ENCODE peak calls at places on chromosome X, in seven cellular contexts. K, Y, S, T, R, F and M are unnamed samples. For H3K27me3 and H3K36me3, the result is how much of the 10 kb centered on the place peaks cover.

GRCh38 chrX:144637731-144638130 is 609.6 kb upstream of the SPANXN1 start:
- DNase-seq in K (no peak), Y (no peak), S (no peak), T (no peak), R (no peak), F (no peak), M (no peak)

GRCh38 chrX:44872319-44872816 is 620 bp upstream of the KDM6A start:
- DNase-seq in K (peak), Y (peak), S (no peak), T (no peak), R (no peak), F (peak), M (peak)

GRCh38 chrX:19684265-19684664 is 169.0 kb upstream of the MAP3K15 start:
- DNase-seq in K (no peak), Y (no peak), S (no peak), T (no peak), R (no peak), F (no peak), M (no peak)

GRCh38 chrX:9312922-9313867 is 151.7 kb upstream of the TBL1X start:
- DNase-seq in K (peak), Y (no peak), S (peak), T (no peak), R (peak), F (peak), M (peak)

GRCh38 chrX:9207142-9207541 is 173.2 kb upstream of the FAM9B start:
- DNase-seq in K (no peak), Y (peak), S (no peak), T (no peak), R (no peak), F (peak), M (peak)

GRCh38 chrX:54891573-54891972 is 29.1 kb upstream of the TRO start:
- DNase-seq in K (peak), Y (peak), S (peak), T (peak), R (no peak), F (peak), M (peak)

GRCh38 chrX:34656842-34657780 is at the start of gene TMEM47:
- DNase-seq in K (peak), Y (peak), S (peak), T (peak), R (peak), F (peak), M (peak)

GRCh38 chrX:49230500-49231232 is 2.5 kb downstream of the CACNA1F start:
- DNase-seq in K (peak), Y (no peak), S (peak), T (peak), R (peak), F (peak), M (peak)

GRCh38 chrX:65690057-65690855 is 22.8 kb downstream of the MSN start:
- DNase-seq in K (no peak), Y (peak), S (no peak), T (no peak), R (no peak), F (peak), M (no peak)

DNA sequence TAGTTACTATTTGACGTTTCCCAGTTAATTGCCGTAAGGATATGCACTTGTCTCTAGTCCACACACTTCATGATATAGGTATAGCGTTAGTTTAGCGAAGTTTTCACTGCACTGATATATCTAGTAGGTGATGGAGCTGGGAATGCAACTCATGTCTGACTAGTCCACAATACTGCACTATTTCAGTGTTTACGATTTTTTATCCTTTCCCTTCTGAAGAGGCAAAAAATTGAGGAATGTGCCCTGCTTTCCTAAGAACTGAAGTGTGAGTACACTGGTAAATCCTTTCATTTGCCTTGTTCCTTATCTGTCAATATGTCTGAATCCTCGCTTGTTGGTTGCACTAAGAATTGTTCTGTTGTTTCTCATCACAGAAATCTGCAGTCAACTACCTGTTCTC is 1.0 kb downstream of the RPL36A start:
- DNase-seq in K (no peak), Y (no peak), S (no peak), T (no peak), R (no peak), F (no peak), M (no peak)
- H3K4me3 ChIP-seq in K (peak), Y (peak), S (peak), T (peak), R (peak), F (no peak), M (peak)

GRCh38 chrX:13985697-13986435 is 43.8 kb downstream of the GEMIN8 start:
- DNase-seq in K (no peak), Y (no peak), S (no peak), T (no peak), R (no peak), F (no peak), M (no peak)
- H3K27me3 ChIP-seq in K (under half), Y (under half), S (under half), T (under half), R (under half), F (under half), M (under half)

DNA sequence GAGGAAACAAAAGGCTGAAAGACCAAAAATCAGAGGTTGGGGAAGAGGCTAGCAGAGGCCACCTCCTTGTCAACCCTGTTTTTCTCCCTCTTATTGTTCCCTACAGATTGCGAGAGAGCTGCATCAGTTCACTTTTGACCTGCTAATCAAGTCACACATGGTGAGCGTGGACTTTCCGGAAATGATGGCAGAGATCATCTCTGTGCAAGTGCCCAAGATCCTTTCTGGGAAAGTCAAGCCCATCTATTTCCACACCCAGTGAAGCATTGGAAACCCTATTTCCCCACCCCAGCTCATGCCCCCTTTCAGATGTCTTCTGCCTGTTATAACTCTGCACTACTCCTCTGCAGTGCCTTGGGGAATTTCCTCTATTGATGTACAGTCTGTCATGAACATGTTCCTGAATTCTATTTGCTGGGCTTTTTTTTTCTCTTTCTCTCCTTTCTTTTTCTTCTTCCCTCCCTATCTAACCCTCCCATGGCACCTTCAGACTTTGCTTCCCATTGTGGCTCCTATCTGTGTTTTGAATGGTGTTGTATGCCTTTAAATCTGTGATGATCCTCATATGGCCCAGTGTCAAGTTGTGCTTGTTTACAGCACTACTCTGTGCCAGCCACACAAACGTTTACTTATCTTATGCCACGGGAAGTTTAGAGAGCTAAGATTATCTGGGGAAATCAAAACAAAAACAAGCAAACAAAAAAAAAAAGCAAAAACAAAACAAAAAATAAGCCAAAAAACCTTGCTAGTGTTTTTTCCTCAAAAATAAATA is 179.9 kb downstream of the AR start:
- DNase-seq in K (no peak), Y (no peak), S (no peak), T (no peak), R (no peak), F (no peak), M (no peak)
- H3K36me3 ChIP-seq in K (under half), Y (under half), S (under half), T (under half), R (under half), F (under half), M (under half)

DNA sequence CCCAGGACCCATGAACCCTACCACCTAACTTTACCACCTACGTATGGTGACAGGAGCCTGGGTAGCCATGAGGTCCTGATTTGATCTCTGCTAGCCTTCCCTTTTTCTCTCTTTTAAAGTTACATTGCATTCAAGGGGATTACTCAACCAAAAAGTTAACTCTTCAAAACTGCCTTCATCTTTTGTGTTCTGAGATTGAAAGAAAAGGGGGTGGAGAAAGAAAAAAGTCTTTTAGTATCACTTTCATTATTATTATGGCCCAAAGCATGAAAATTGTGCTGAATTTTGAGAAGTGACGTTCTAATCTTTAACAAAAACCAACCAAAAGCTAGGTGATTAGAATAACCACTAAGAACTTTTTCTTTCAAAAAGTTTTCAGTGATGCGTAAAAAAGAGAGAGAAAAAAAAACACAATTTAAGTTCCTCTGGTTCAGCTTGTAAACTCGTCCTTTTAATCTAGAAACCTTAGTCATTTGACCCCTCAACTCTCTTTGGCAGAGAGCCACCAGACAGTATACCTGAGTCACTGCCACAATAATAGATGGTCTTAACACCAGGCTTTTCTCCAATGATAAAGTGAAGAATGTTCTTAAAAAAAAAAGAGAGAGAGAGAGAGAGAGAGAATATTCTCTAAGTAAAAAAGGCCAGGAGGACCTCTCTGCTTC is 347.4 kb upstream of the FGF13 start:
- DNase-seq in K (peak), Y (no peak), S (no peak), T (no peak), R (no peak), F (no peak), M (no peak)
- H3K4me3 ChIP-seq in K (no peak), Y (no peak), S (no peak), T (no peak), R (no peak), F (no peak), M (no peak)

GRCh38 chrX:55908685-55909212 is 191.2 kb downstream of the RRAGB start:
- DNase-seq in K (peak), Y (no peak), S (peak), T (peak), R (no peak), F (peak), M (peak)
- H3K27me3 ChIP-seq in K (under half), Y (under half), S (under half), T (under half), R (under half), F (under half), M (under half)